ENCODE peak calls at places on chromosome 19, in nine cellular contexts. B is SK-N-MC, E is GM12878, N is Panc1, J is HL-60, Z is breast epithelium, Y is spleen, F is stomach, O is GM23338. H is an unnamed sample.

GRCh38 chr19:13881692-13882418 is 4.9 kb downstream of the NANOS3 start:
- DNase-seq in B (no peak), E (no peak), N (no peak), J (peak), Z (peak), Y (no peak), F (no peak), O (peak), H (no peak)

GRCh38 chr19:4571305-4571917 is 11.9 kb upstream of the SEMA6B start:
- DNase-seq in B (no peak), E (no peak), N (no peak), J (no peak), Z (no peak), Y (no peak), F (no peak), O (no peak), H (no peak)

GRCh38 chr19:42197375-42197817 is 20.1 kb downstream of the DEDD2 start:
- DNase-seq in B (no peak), E (no peak), N (no peak), J (peak), Z (no peak), Y (no peak), F (no peak), O (peak), H (no peak)

GRCh38 chr19:28074773-28075172 is 1138.2 kb downstream of the UQCRFS1 start:
- DNase-seq in B (no peak), E (peak), N (no peak), J (no peak), Z (no peak), Y (no peak), F (no peak), O (no peak), H (no peak)

GRCh38 chr19:50300814-50301606 is 28.2 kb downstream of the KCNC3 start:
- DNase-seq in B (no peak), E (no peak), N (peak), J (no peak), Z (no peak), Y (no peak), F (no peak), O (no peak), H (no peak)

GRCh38 chr19:1098177-1099051 is 3.2 kb upstream of the POLR2E start:
- DNase-seq in B (no peak), E (no peak), N (no peak), J (no peak), Z (no peak), Y (peak), F (peak), O (no peak), H (no peak)

GRCh38 chr19:55303477-55303876 is 19.7 kb downstream of the BRSK1 start:
- DNase-seq in B (no peak), E (no peak), N (no peak), J (no peak), Z (no peak), Y (no peak), F (no peak), O (no peak), H (no peak)

GRCh38 chr19:30217461-30217860 is 154.7 kb upstream of the ZNF536 start:
- DNase-seq in B (no peak), E (no peak), N (no peak), J (no peak), Z (no peak), Y (no peak), F (no peak), O (no peak), H (no peak)

GRCh38 chr19:56295531-56296455 is 18.8 kb downstream of the ZSCAN5A start:
- DNase-seq in B (no peak), E (no peak), N (no peak), J (no peak), Z (peak), Y (no peak), F (no peak), O (peak), H (no peak)

GRCh38 chr19:53183146-53183545 is 10.0 kb downstream of the ZNF665 start:
- DNase-seq in B (no peak), E (no peak), N (no peak), J (no peak), Z (no peak), Y (no peak), F (no peak), O (no peak), H (no peak)

GRCh38 chr19:4444765-4445741 is 12.5 kb downstream of the UBXN6 start:
- DNase-seq in B (no peak), E (no peak), N (no peak), J (no peak), Z (no peak), Y (no peak), F (no peak), O (no peak), H (no peak)

GRCh38 chr19:51690359-51691121 is 2.6 kb upstream of the SPACA6 start:
- DNase-seq in B (no peak), E (no peak), N (no peak), J (peak), Z (peak), Y (peak), F (peak), O (peak), H (no peak)

GRCh38 chr19:38799104-38799503 is 10.1 kb downstream of the LGALS7B start:
- DNase-seq in B (no peak), E (no peak), N (peak), J (no peak), Z (no peak), Y (peak), F (no peak), O (no peak), H (no peak)

GRCh38 chr19:35959040-35959967 is 23.1 kb downstream of the LRFN3 start:
- DNase-seq in B (no peak), E (no peak), N (no peak), J (no peak), Z (no peak), Y (peak), F (peak), O (peak), H (peak)

DNA sequence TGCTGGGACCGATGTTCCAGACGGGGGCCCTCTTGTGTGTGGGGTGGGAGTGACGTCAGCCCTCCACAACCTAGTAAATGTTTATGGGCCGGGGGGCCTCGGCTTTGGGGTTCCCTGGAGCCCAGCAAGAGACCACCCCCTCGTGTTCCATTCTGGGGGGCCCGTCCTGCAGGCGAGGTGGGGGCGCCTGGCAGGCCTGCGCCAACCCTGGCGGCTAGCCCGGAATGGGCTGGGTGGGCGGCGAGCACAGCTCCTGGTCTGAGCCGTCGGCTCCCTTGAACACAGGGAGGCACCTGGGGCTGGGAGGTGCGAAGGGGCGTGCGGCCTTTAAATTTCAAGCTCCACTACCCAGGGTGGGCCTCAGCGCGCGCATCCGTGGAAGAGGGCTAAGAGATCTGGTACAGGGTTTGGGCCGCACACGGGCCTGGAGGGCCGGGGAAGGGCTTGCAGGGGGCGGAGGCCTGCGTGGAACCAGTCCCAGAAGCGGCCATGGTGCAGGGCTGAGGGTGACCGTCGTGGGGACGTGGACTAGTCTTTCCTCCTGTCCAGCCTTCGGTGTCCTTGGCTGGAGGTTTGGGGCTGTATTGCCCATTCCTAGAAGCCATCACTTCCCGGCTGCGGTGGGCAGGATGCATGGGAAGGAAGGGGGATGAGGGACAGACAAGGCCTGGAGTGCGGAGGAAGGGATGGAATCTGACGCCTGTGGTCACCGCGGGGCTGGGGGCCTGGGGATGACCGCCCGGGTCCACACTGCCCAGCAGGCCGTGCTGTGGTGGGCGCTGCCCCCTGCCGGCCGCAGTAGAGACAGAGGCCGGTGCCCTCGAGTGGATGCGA is 11.4 kb downstream of the NDUFA11 start:
- DNase-seq in B (no peak), E (no peak), N (no peak), J (no peak), Z (no peak), Y (no peak), F (peak), O (peak), H (no peak)
- TF ChIP-seq POLR2AphosphoS5 in B (no peak), E (no peak), N (no peak), J (peak), Z (no peak), Y (peak), F (peak), O (peak), H (peak)

GRCh38 chr19:58393725-58394033 is 1.8 kb upstream of the RNF225 start:
- DNase-seq in B (no peak), E (no peak), N (no peak), J (no peak), Z (no peak), Y (no peak), F (no peak), O (no peak), H (no peak)

GRCh38 chr19:58395979-58396627 is 647 bp downstream of the RNF225 start:
- DNase-seq in B (no peak), E (no peak), N (no peak), J (no peak), Z (no peak), Y (no peak), F (no peak), O (peak), H (no peak)

GRCh38 chr19:58394821-58395219 is 636 bp upstream of the RNF225 start:
- DNase-seq in B (no peak), E (no peak), N (no peak), J (no peak), Z (no peak), Y (no peak), F (no peak), O (no peak), H (no peak)

GRCh38 chr19:58395220-58395978 is at the start of gene RNF225:
- DNase-seq in B (no peak), E (no peak), N (no peak), J (no peak), Z (peak), Y (no peak), F (no peak), O (peak), H (no peak)

DNA sequence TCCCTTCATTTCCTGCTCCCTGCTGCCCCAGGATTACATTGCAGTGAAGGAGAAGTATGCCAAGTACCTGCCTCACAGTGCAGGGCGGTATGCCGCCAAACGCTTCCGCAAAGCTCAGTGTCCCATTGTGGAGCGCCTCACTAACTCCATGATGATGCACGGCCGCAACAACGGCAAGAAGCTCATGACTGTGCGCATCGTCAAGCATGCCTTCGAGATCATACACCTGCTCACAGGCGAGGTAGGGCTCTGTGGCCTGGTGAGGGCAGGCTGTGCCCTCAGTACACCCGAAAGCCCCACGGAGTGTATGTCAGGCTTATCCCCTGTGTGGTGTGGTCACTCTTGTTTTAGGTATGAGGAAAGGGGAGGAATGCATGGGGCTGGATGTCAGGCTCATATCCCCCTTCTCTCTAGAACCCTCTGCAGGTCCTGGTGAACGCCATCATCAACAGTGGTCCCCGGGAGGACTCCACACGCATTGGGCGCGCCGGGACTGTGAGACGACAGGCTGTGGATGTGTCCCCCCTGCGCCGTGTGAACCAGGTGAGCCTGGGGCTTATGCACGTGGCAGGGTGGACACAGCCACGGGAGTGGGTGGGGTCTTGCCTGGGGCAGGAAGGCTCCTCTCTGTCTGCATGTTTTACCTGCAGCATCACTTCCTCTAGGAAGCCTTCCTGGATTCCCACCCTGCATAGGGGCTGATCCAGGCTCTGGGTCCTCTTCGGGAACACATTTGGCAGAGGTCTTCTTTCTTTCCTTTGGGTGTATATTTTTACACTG is 2.3 kb upstream of the RNF225 start:
- DNase-seq in B (no peak), E (no peak), N (no peak), J (no peak), Z (no peak), Y (no peak), F (no peak), O (no peak), H (no peak)
- TF ChIP-seq POLR2AphosphoS5 in B (no peak), E (peak), N (no peak), J (peak), Z (no peak), Y (peak), F (no peak), O (no peak), H (peak)

DNA sequence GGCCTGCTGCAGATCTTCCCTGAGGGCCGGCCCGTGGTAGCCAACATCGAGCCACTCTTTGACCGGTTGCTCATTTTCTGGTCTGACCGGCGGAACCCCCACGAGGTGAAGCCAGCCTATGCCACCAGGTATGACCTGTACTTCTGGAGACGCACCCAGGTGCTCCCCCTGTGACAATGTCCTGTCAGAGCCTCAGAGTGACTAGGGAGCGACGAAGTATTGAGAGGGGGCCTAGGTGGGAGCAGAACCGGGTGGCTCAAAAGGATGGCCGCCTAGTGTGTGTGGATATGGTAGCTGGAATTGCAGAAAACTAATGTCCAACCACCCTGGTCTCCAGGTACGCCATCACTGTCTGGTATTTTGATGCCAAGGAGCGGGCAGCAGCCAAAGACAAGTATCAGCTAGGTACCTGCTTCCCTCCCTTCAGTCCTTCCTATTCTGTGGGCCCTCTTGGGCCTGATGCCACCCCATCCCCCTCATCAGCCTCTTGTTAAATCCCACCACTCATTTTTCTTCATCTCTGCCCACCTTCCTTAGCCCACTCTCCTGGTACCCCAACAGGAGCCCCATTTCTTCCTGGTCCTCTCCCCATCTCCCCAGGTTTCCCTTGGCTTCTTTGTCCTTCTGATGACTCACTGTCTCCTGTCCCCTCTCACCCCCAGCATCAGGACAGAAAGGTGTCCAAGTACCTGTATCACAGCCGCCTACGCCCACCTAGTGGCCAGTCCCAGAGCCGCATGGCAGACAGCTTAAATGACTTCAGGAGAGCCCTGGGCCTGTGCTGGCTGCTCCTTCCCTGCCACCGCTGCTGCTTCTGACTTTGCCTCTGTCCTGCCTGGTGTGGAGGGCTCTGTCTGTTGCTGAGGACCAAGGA is 8.4 kb downstream of the EGLN2 start:
- DNase-seq in B (no peak), E (no peak), N (no peak), J (no peak), Z (no peak), Y (no peak), F (no peak), O (peak), H (no peak)
- TF ChIP-seq POLR2AphosphoS5 in B (peak), E (no peak), N (no peak), J (no peak), Z (no peak), Y (peak), F (no peak), O (no peak), H (no peak)

DNA sequence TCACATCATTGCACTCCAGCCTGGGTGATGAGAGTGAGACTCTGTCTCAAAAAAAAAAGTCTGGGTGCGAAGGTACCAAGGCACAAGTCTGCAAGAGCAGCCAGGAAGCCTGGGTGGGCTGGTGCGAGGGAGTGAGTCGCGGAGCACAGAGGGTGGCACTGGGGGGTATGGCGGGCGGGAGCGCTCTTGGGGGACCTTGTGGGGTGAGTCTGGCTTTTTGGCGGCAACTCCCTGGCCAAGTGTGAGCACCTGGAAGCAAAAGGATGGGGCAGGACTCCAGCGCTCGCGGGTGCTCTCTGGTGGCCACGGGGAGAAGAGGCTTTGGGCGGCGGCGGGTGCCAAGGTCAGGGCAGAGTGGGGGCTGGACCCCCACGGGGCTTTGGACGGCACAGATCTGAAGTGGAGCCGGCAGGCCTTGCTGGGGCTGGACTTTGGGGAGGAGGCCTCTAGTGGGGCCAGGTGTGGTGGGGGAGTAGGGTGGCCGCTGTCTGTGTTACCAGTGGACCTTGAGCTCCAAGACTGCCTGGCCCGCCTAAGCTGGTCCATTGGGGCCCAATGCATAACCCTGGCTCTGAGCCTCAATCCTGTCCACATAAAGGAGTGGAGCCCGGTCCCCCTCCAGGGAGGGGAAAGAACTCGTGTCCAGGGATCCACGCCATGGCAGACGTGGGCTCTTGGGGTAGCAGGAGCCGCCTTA is 1.6 kb downstream of the P2RY11 start:
- DNase-seq in B (no peak), E (no peak), N (no peak), J (no peak), Z (no peak), Y (peak), F (peak), O (peak), H (peak)
- TF ChIP-seq POLR2AphosphoS5 in B (peak), E (peak), N (peak), J (peak), Z (no peak), Y (peak), F (no peak), O (peak), H (peak)

GRCh38 chr19:2479556-2480194 is 3.7 kb downstream of the GADD45B start:
- DNase-seq in B (no peak), E (no peak), N (no peak), J (no peak), Z (no peak), Y (no peak), F (no peak), O (no peak), H (no peak)

GRCh38 chr19:2477732-2478191 is 1.8 kb downstream of the GADD45B start:
- DNase-seq in B (no peak), E (no peak), N (no peak), J (no peak), Z (no peak), Y (peak), F (no peak), O (no peak), H (no peak)

GRCh38 chr19:2478324-2478755 is 2.4 kb downstream of the GADD45B start:
- DNase-seq in B (peak), E (no peak), N (no peak), J (peak), Z (peak), Y (peak), F (peak), O (peak), H (no peak)

GRCh38 chr19:2477141-2477710 is 1.3 kb downstream of the GADD45B start:
- DNase-seq in B (no peak), E (no peak), N (no peak), J (no peak), Z (no peak), Y (peak), F (peak), O (no peak), H (no peak)

GRCh38 chr19:2478756-2479555 is 3.0 kb downstream of the GADD45B start:
- DNase-seq in B (no peak), E (no peak), N (no peak), J (no peak), Z (peak), Y (peak), F (peak), O (peak), H (peak)
- TF ChIP-seq POLR2AphosphoS5 in B (no peak), E (no peak), N (no peak), J (peak), Z (no peak), Y (peak), F (peak), O (no peak), H (peak)

DNA sequence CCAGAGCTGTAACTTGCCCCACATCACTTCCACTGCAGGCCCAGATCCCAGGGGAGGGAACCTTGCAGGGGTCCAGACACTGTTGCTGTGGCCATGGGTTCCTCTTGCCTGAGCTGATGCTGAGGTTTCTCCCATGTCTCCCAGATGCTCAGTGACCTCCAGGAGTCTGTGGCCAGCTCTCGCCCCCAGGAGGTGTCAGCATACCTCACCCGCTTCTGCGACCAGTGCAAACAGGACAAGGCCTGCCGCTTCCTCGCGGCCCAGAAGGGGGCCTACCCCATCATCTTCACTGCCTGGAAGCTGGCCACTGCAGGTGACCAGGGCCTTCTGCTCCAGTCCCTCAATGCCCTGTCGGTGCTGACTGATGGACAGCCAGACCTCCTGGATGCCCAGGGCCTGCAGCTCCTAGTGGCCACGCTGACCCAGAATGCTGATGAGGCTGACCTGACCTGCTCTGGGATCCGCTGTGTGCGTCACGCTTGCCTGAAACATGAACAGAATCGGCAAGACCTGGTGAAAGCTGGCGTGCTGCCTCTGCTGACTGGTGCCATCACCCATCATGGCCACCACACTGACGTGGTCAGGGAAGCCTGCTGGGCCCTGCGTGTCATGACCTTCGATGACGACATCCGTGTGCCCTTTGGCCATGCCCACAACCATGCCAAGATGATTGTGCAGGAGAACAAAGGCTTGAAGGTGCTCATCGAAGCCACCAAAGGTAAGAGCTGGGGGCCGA is 12.1 kb upstream of the SLC25A42 start:
- DNase-seq in B (no peak), E (no peak), N (no peak), J (no peak), Z (no peak), Y (no peak), F (no peak), O (peak), H (no peak)
- TF ChIP-seq POLR2AphosphoS5 in B (no peak), E (no peak), N (no peak), J (no peak), Z (no peak), Y (no peak), F (no peak), O (no peak), H (no peak)